ENCODE peak calls at places on chromosomes 2 and 18, in four cellular contexts. Y is endothelial cell of umbilical vein, T is HepG2, M is K562. W is an unnamed sample.

GRCh38 chr2:33247325-33247724 is 229.1 kb upstream of the RASGRP3 start:
- DNase-seq in T (no peak), Y (no peak), M (no peak), W (no peak)

GRCh38 chr18:75544496-75544895 is 117.0 kb upstream of the SMIM21 start:
- DNase-seq in Y (no peak), T (no peak), M (no peak), W (no peak)

GRCh38 chr18:62925031-62925688 is 209.8 kb downstream of the PHLPP1 start:
- DNase-seq in Y (no peak), T (no peak), M (no peak), W (no peak)

GRCh38 chr18:48787523-48788151 is 163.1 kb downstream of the SMAD7 start:
- DNase-seq in Y (no peak), M (no peak), T (no peak), W (no peak)

GRCh38 chr2:178074123-178075005 is 1.8 kb upstream of the PDE11A start:
- DNase-seq in Y (peak), M (peak), T (no peak), W (no peak)

GRCh38 chr2:237561221-237561620 is 5.2 kb upstream of the PRLH start:
- DNase-seq in M (no peak), T (no peak), Y (no peak), W (peak)

GRCh38 chr2:228747478-228747877 is 523.6 kb downstream of the PID1 start:
- DNase-seq in M (no peak), T (no peak), Y (no peak), W (no peak)

GRCh38 chr2:71746946-71747501 is 293.7 kb downstream of the DYSF start:
- DNase-seq in Y (peak), T (no peak), M (peak), W (no peak)

GRCh38 chr2:45354776-45355175 is 256.3 kb downstream of the SRBD1 start:
- DNase-seq in Y (no peak), T (no peak), M (no peak), W (no peak)

GRCh38 chr2:164498841-164499240 is 122.4 kb downstream of the GRB14 start:
- DNase-seq in Y (no peak), T (no peak), M (no peak), W (no peak)

GRCh38 chr2:67234443-67234842 is 162.7 kb upstream of the ETAA1 start:
- DNase-seq in T (no peak), M (no peak), Y (peak), W (peak)

GRCh38 chr18:77037533-77037932 is 95.0 kb downstream of the MBP start:
- DNase-seq in M (no peak), T (no peak), Y (no peak), W (no peak)

GRCh38 chr2:28638102-28638501 is 113.5 kb upstream of the PPP1CB start:
- DNase-seq in M (no peak), Y (no peak), T (no peak), W (no peak)

GRCh38 chr2:142291964-142292363 is 161.1 kb upstream of the LRP1B start:
- DNase-seq in Y (no peak), T (no peak), M (no peak), W (no peak)

GRCh38 chr2:132618734-132619133 is 51.3 kb downstream of the LYPD1 start:
- DNase-seq in M (no peak), Y (no peak), T (no peak), W (no peak)

GRCh38 chr2:6692061-6692460 is 173.6 kb downstream of the CMPK2 start:
- DNase-seq in T (no peak), M (no peak), Y (no peak), W (no peak)

GRCh38 chr18:31101148-31102019 is 837 bp downstream of the DSC2 start:
- DNase-seq in M (peak), T (peak), Y (no peak), W (peak)

GRCh38 chr18:78728301-78729098 is 251.1 kb upstream of the SALL3 start:
- DNase-seq in Y (no peak), M (no peak), T (no peak), W (no peak)

GRCh38 chr2:203886579-203887230 is 19.1 kb downstream of the CTLA4 start:
- DNase-seq in Y (no peak), T (no peak), M (no peak), W (no peak)

GRCh38 chr2:41737888-41738287 is 309.9 kb upstream of the PKDCC start:
- DNase-seq in Y (no peak), M (no peak), T (no peak), W (no peak)

GRCh38 chr2:9952856-9953503 is 1.5 kb downstream of the GRHL1 start:
- DNase-seq in T (no peak), Y (no peak), M (no peak), W (no peak)

GRCh38 chr2:172288603-172289002 is 138.8 kb upstream of the ITGA6 start:
- DNase-seq in Y (peak), M (no peak), T (no peak), W (no peak)

GRCh38 chr2:74715880-74716279 is 61.8 kb downstream of the SEMA4F start:
- DNase-seq in M (no peak), T (no peak), Y (no peak), W (no peak)

GRCh38 chr2:128250409-128251025 is 68.2 kb downstream of the HS6ST1 start:
- DNase-seq in Y (no peak), M (peak), T (no peak), W (no peak)

GRCh38 chr2:65228249-65228750 is 669 bp downstream of the ACTR2 start:
- DNase-seq in Y (peak), M (no peak), T (peak), W (no peak)

GRCh38 chr2:88671786-88672427 is 19.6 kb upstream of the RPIA start:
- DNase-seq in Y (peak), M (peak), T (peak), W (peak)

GRCh38 chr18:41751652-41752051 is 203.4 kb upstream of the PIK3C3 start:
- DNase-seq in T (no peak), M (no peak), Y (no peak), W (no peak)

GRCh38 chr18:44988821-44989587 is 308.3 kb downstream of the SETBP1 start:
- DNase-seq in Y (no peak), M (no peak), T (no peak), W (no peak)

DNA sequence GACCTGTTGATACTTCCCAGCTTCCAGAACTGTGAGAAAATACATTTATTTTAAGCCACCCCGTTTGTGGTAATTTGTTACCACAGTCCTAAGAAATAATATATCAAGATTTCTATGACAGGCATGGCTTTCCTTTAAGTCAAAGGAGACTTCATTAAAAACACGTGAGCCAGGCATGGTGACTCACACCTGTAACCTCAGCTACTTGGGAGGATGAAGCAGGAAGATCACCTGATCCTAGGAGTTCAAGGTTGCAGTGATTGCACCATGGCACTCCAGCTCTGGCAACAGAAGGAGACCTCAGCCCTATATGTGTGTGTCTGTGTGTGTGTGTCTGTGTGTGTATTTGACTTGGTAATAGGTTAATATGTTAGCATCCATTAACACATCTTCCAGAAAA is 69.8 kb upstream of the SCN7A start:
- DNase-seq in Y (no peak), T (no peak), M (no peak), W (no peak)
- TF ChIP-seq MYC in Y (no peak), T (no peak), M (no peak), W (no peak)

DNA sequence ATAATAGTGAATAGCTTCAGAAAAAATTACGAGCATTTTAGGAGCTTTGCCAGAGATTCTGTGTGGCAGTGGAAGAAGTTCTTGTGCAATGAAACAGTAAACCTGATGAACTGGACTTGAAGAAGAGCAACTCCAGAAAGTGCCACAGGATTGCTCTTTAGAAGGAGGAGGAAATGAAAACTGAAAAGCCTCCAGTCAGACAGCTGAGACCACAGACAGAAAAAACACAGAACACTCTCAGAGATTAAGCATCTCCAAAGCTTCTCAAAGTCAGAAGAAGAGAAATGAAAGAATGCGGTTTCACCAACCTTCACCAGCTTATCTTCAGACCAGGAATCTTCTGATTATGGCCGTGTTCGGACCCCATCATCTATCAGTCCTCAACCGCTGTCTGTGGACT is 329.6 kb upstream of the CNTNAP5 start:
- DNase-seq in M (no peak), T (no peak), Y (no peak), W (no peak)
- TF ChIP-seq JUN in M (no peak), T (no peak), Y (no peak), W (no peak)

DNA sequence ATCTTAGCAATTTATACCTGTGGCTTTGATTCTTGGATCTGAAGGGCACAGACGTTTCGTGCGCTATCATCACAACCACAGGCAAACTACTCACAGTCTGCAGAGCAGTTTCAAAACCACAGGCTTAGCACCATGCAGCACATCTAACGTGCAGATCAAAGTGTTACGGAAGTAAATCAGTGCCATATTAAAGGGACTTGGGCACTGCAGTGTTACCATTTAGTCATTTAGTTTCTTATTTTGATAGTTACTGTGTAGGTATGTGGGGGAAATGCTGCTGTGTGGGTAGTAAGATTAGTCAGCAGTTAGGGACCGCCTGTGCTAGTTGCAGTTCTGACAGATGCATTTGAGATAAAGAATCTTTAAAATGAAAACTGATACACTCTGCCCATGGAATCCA is 384.0 kb downstream of the NBAS start:
- DNase-seq in Y (no peak), M (no peak), T (no peak), W (no peak)
- TF ChIP-seq MYC in Y (no peak), M (no peak), T (no peak), W (no peak)

GRCh38 chr2:239674101-239674980 is 273.5 kb upstream of the HDAC4 start:
- DNase-seq in Y (no peak), T (no peak), M (no peak), W (no peak)
- TF ChIP-seq JUN in Y (no peak), T (no peak), M (no peak), W (no peak)